ENCODE peak calls at places on chromosome 6, in eight cellular contexts. N is cardiac fibroblast, G is fibroblast of pulmonary artery, D is endothelial cell, E is ovary, K is MCF 10A, L is AG10803, T is WTC11. V is an unnamed sample.

GRCh38 chr6:166005846-166006592 is 161.6 kb downstream of the TBXT start:
- DNase-seq in D (no peak), E (peak), L (peak), T (no peak), N (peak), K (peak), G (peak), V (no peak)

GRCh38 chr6:102841055-102841454 is 1447.5 kb downstream of the GRIK2 start:
- DNase-seq in D (no peak), E (no peak), G (no peak), N (no peak), T (no peak), K (no peak), L (no peak), V (no peak)

GRCh38 chr6:132388291-132388690 is 13.0 kb downstream of the MOXD1 start:
- DNase-seq in G (no peak), E (no peak), N (peak), L (no peak), D (no peak), T (no peak), K (peak), V (no peak)

GRCh38 chr6:130152908-130153510 is 69.7 kb downstream of the SAMD3 start:
- DNase-seq in L (no peak), E (no peak), D (no peak), K (no peak), T (no peak), N (no peak), G (no peak), V (no peak)

GRCh38 chr6:104814743-104815142 is 45.0 kb downstream of the HACE1 start:
- DNase-seq in D (no peak), L (no peak), E (no peak), N (no peak), G (no peak), T (no peak), K (no peak), V (no peak)

GRCh38 chr6:150830409-150831165 is 34.9 kb upstream of the MTHFD1L start:
- DNase-seq in E (no peak), N (peak), G (peak), D (no peak), T (no peak), L (peak), K (no peak), V (no peak)

GRCh38 chr6:169858293-169858934 is 107.0 kb downstream of the ERMARD start:
- DNase-seq in G (no peak), L (no peak), N (no peak), E (no peak), K (no peak), T (no peak), D (no peak), V (no peak)

GRCh38 chr6:149938571-149939462 is 3.0 kb upstream of the ULBP2 start:
- DNase-seq in K (no peak), E (no peak), D (no peak), G (no peak), N (no peak), L (peak), T (no peak), V (peak)

GRCh38 chr6:112113918-112114317 is 26.5 kb downstream of the FAM229B start:
- DNase-seq in D (no peak), K (no peak), N (no peak), E (no peak), G (no peak), L (no peak), T (no peak), V (no peak)

GRCh38 chr6:142885182-142885867 is 59.7 kb downstream of the HIVEP2 start:
- DNase-seq in N (peak), D (peak), E (peak), L (peak), T (peak), G (peak), K (peak), V (peak)

GRCh38 chr6:71419217-71419953 is 130.8 kb downstream of the OGFRL1 start:
- DNase-seq in G (peak), L (peak), K (no peak), D (no peak), T (no peak), E (no peak), N (no peak), V (no peak)

GRCh38 chr6:106167105-106167814 is 81.1 kb downstream of the PRDM1 start:
- DNase-seq in G (no peak), E (no peak), L (no peak), N (no peak), T (no peak), K (no peak), D (no peak), V (no peak)

GRCh38 chr6:99979953-99980352 is 14.1 kb downstream of the MCHR2 start:
- DNase-seq in K (no peak), N (no peak), E (no peak), G (no peak), T (no peak), L (no peak), D (no peak), V (no peak)

GRCh38 chr6:127484207-127484858 is 25.1 kb upstream of the KIAA0408 start:
- DNase-seq in K (peak), E (no peak), G (peak), D (no peak), L (peak), N (peak), T (no peak), V (no peak)

GRCh38 chr6:163398796-163399195 is 15.7 kb upstream of the QKI start:
- DNase-seq in D (no peak), N (no peak), T (no peak), L (no peak), E (no peak), K (no peak), G (no peak), V (no peak)

GRCh38 chr6:98463038-98463437 is 371.3 kb upstream of the POU3F2 start:
- DNase-seq in N (no peak), T (no peak), K (no peak), E (no peak), G (no peak), L (no peak), D (no peak), V (no peak)

GRCh38 chr6:157669747-157670216 is 153.3 kb upstream of the SNX9 start:
- DNase-seq in T (peak), L (peak), G (peak), D (no peak), E (peak), K (peak), N (peak), V (no peak)

GRCh38 chr6:109977791-109978173 is 329 bp upstream of the GPR6 start:
- DNase-seq in N (no peak), L (no peak), E (no peak), K (no peak), T (no peak), D (no peak), G (no peak), V (no peak)

GRCh38 chr6:47977314-47977713 is 133.7 kb downstream of the PTCHD4 start:
- DNase-seq in K (peak), G (no peak), N (no peak), E (no peak), D (no peak), L (no peak), T (peak), V (no peak)

GRCh38 chr6:31400467-31401289 is 2.7 kb upstream of the MICA start:
- DNase-seq in D (peak), G (peak), T (peak), N (peak), E (peak), K (peak), L (peak), V (peak)

GRCh38 chr6:44129841-44130322 is 2.5 kb downstream of the TMEM63B start:
- DNase-seq in T (no peak), G (no peak), K (no peak), L (no peak), E (no peak), N (no peak), D (no peak), V (no peak)

GRCh38 chr6:152746172-152746553 is 4.4 kb upstream of the VIP start:
- DNase-seq in T (no peak), K (peak), G (peak), E (no peak), L (peak), N (peak), D (no peak), V (no peak)

GRCh38 chr6:166942393-166943168 is 13.8 kb downstream of the RNASET2 start:
- DNase-seq in N (no peak), K (no peak), G (peak), D (no peak), L (no peak), T (no peak), E (no peak), V (no peak)

GRCh38 chr6:128492386-128492785 is 28.0 kb downstream of the PTPRK start:
- DNase-seq in G (no peak), N (peak), E (no peak), K (no peak), L (no peak), D (no peak), T (no peak), V (no peak)

GRCh38 chr6:36386495-36387439 is 702 bp downstream of the ETV7 start:
- DNase-seq in N (peak), L (peak), E (peak), T (peak), K (peak), G (peak), D (peak), V (no peak)
- TF ChIP-seq CTCF in N (no peak), L (peak), E (no peak), T (no peak), K (no peak), G (peak), D (no peak), V (no peak)

GRCh38 chr6:70103798-70104197 is 199.1 kb downstream of the COL9A1 start:
- DNase-seq in D (no peak), T (peak), E (no peak), L (no peak), G (no peak), K (peak), N (no peak), V (no peak)
- TF ChIP-seq CTCF in D (peak), T (peak), E (no peak), L (peak), G (peak), K (peak), N (peak), V (no peak)

GRCh38 chr6:84224251-84224650 is 3.2 kb downstream of the CEP162 start:
- DNase-seq in D (no peak), L (peak), K (no peak), N (no peak), G (no peak), T (no peak), E (no peak), V (no peak)

GRCh38 chr6:84222426-84222825 is 5.0 kb downstream of the CEP162 start:
- DNase-seq in K (no peak), N (no peak), L (no peak), E (no peak), T (no peak), G (no peak), D (no peak), V (no peak)

GRCh38 chr6:84227434-84228197 is at the start of gene CEP162:
- DNase-seq in L (peak), K (peak), T (peak), D (peak), G (peak), N (peak), E (peak), V (peak)

GRCh38 chr6:84227044-84227433 is 404 bp downstream of the CEP162 start:
- DNase-seq in G (peak), E (no peak), L (no peak), N (peak), K (no peak), D (no peak), T (no peak), V (peak)

GRCh38 chr6:84228198-84228543 is 728 bp upstream of the CEP162 start:
- DNase-seq in G (no peak), E (no peak), L (no peak), T (no peak), N (no peak), D (no peak), K (no peak), V (no peak)
- TF ChIP-seq CTCF in G (no peak), E (no peak), L (no peak), T (no peak), N (no peak), D (no peak), K (no peak), V (peak)

DNA sequence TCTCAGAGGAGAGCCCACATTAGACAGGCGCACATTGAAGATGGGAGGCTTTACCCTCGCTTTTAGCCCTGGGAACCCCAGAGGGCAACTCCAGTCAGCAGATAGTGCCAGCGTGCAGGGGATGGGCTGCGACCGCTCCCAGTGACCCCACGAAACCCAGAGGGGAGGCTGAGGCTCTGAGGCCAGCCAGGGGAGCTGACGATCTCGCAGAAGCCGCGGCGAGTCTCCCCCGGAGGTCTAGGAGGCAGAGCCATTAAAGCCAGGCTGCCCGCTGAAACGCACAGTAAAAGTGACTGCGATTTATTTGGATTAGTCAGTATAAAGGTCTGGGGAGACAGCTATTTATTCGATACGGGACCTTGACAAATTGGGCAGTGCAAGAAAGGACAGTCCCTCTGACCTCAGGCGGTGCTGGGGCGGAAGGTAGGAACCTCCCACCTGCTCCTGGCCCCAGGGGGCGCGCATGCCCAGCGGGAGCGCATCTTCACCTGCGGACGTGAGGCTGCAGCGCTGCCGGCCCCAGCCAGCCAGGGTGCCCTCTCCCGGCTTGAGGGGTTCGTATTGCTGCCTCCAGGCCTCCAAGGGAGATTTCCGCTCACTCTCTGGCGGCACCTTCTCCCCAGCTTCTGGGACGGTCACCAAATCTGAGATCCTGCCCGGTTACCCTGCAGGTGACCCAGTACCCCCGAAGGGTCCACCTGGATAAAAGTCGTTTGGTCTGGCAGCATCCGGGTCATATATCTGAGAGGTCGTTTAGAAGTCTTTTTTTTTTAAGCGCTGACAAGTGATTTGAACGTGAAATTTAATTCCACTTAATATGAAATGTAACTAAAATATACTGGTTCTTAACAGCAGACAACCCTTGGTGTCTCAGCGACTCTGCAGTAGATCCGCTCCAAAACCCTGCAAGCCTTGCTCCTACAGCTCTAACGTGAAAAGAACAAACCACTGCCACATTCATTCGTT is 34.0 kb upstream of the TCF21 start:
- DNase-seq in D (peak), T (peak), N (no peak), E (no peak), L (no peak), G (no peak), K (no peak), V (no peak)
- TF ChIP-seq CTCF in D (no peak), T (no peak), N (no peak), E (no peak), L (no peak), G (peak), K (no peak), V (no peak)

GRCh38 chr6:118923035-118923434 is 11.9 kb downstream of the MCM9 start:
- DNase-seq in K (no peak), G (no peak), E (no peak), D (no peak), L (no peak), N (no peak), T (no peak), V (no peak)
- TF ChIP-seq CTCF in K (no peak), G (no peak), E (no peak), D (no peak), L (no peak), N (no peak), T (no peak), V (no peak)

DNA sequence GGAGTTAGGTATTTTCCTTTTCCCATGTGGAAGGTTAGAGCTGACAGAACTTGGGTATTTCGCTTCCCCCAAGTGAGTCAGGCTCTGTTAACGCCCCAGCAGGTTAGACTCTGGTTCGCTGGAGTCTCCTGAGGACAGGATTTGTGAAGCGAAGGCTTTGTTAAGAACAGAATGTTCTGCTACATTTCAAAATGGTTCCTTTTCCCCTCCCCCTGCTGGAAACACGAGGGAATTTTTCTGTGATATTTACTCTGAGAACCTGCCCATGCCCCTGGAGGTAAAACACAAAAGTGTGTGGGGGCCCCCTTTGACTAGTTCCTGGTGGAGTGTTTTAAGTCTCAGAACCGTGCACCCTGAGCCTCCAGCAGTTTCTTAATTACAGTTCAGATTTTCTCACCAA is 731.4 kb upstream of the CITED2 start:
- DNase-seq in N (peak), L (no peak), K (peak), E (no peak), T (peak), G (peak), D (no peak), V (no peak)
- TF ChIP-seq CTCF in N (peak), L (no peak), K (peak), E (no peak), T (no peak), G (peak), D (peak), V (no peak)

GRCh38 chr6:1477432-1478090 is 88.2 kb downstream of the FOXF2 start:
- DNase-seq in K (peak), N (peak), L (peak), T (no peak), D (no peak), G (peak), E (no peak), V (no peak)
- TF ChIP-seq CTCF in K (no peak), N (no peak), L (no peak), T (no peak), D (no peak), G (peak), E (no peak), V (no peak)